ENCODE peak calls at places on chromosomes 11 and 22, in eight cellular contexts. One of them, this sample, is unnamed.

GRCh38 chr22:43213066-43213465 is 26.1 kb upstream of the TTLL12 start:
- DNase-seq in NB4: no peak
- DNase-seq in fibroblast of lung: no peak
- DNase-seq in foreskin fibroblast: no peak
- DNase-seq in ovary: no peak
- DNase-seq in HepG2: no peak
- DNase-seq in lower lobe of right lung: no peak
- DNase-seq in fibroblast of mammary gland: no peak
- DNase-seq in this sample: no peak

GRCh38 chr11:68340784-68341556 is 28.6 kb downstream of the LRP5 start:
- DNase-seq in NB4: no peak
- DNase-seq in foreskin fibroblast: no peak
- DNase-seq in ovary: no peak
- DNase-seq in fibroblast of lung: no peak
- DNase-seq in lower lobe of right lung: no peak
- DNase-seq in HepG2: no peak
- DNase-seq in fibroblast of mammary gland: peak
- DNase-seq in this sample: peak

GRCh38 chr11:93474122-93474521 is 69.1 kb downstream of the SMCO4 start:
- DNase-seq in fibroblast of mammary gland: no peak
- DNase-seq in ovary: no peak
- DNase-seq in foreskin fibroblast: no peak
- DNase-seq in lower lobe of right lung: no peak
- DNase-seq in NB4: no peak
- DNase-seq in fibroblast of lung: no peak
- DNase-seq in HepG2: no peak
- DNase-seq in this sample: no peak

GRCh38 chr11:120539681-120540369 is 28.3 kb downstream of the GRIK4 start:
- DNase-seq in fibroblast of lung: peak
- DNase-seq in ovary: no peak
- DNase-seq in NB4: no peak
- DNase-seq in fibroblast of mammary gland: peak
- DNase-seq in HepG2: no peak
- DNase-seq in foreskin fibroblast: no peak
- DNase-seq in lower lobe of right lung: no peak
- DNase-seq in this sample: no peak

GRCh38 chr11:129979046-129979605 is 23.5 kb downstream of the PRDM10 start:
- DNase-seq in HepG2: no peak
- DNase-seq in NB4: no peak
- DNase-seq in fibroblast of mammary gland: no peak
- DNase-seq in ovary: no peak
- DNase-seq in fibroblast of lung: no peak
- DNase-seq in lower lobe of right lung: no peak
- DNase-seq in foreskin fibroblast: no peak
- DNase-seq in this sample: no peak

GRCh38 chr11:93099811-93100210 is 98.0 kb downstream of the SLC36A4 start:
- DNase-seq in fibroblast of mammary gland: peak
- DNase-seq in ovary: no peak
- DNase-seq in fibroblast of lung: no peak
- DNase-seq in lower lobe of right lung: no peak
- DNase-seq in NB4: no peak
- DNase-seq in HepG2: no peak
- DNase-seq in foreskin fibroblast: peak
- DNase-seq in this sample: no peak

GRCh38 chr11:9716275-9717039 is 52.6 kb downstream of the SWAP70 start:
- DNase-seq in ovary: no peak
- DNase-seq in fibroblast of lung: peak
- DNase-seq in foreskin fibroblast: peak
- DNase-seq in HepG2: no peak
- DNase-seq in NB4: peak
- DNase-seq in fibroblast of mammary gland: peak
- DNase-seq in lower lobe of right lung: no peak
- DNase-seq in this sample: peak

GRCh38 chr11:68471360-68472340 is 11.1 kb downstream of the PPP6R3 start:
- DNase-seq in fibroblast of mammary gland: peak
- DNase-seq in lower lobe of right lung: no peak
- DNase-seq in ovary: no peak
- DNase-seq in NB4: peak
- DNase-seq in foreskin fibroblast: no peak
- DNase-seq in HepG2: no peak
- DNase-seq in fibroblast of lung: no peak
- DNase-seq in this sample: peak

GRCh38 chr11:113159967-113160621 is 154.3 kb upstream of the TTC12 start:
- DNase-seq in lower lobe of right lung: no peak
- DNase-seq in NB4: no peak
- DNase-seq in foreskin fibroblast: no peak
- DNase-seq in ovary: no peak
- DNase-seq in HepG2: no peak
- DNase-seq in fibroblast of lung: peak
- DNase-seq in fibroblast of mammary gland: no peak
- DNase-seq in this sample: no peak

GRCh38 chr11:113163291-113164030 is 150.9 kb upstream of the TTC12 start:
- DNase-seq in NB4: no peak
- DNase-seq in fibroblast of mammary gland: peak
- DNase-seq in ovary: no peak
- DNase-seq in HepG2: no peak
- DNase-seq in fibroblast of lung: peak
- DNase-seq in lower lobe of right lung: no peak
- DNase-seq in foreskin fibroblast: no peak
- DNase-seq in this sample: no peak

GRCh38 chr11:113161671-113162589 is 152.5 kb upstream of the TTC12 start:
- DNase-seq in foreskin fibroblast: no peak
- DNase-seq in NB4: no peak
- DNase-seq in ovary: peak
- DNase-seq in HepG2: no peak
- DNase-seq in fibroblast of mammary gland: no peak
- DNase-seq in fibroblast of lung: no peak
- DNase-seq in lower lobe of right lung: no peak
- DNase-seq in this sample: no peak

GRCh38 chr11:113160652-113161051 is 153.7 kb upstream of the TTC12 start:
- DNase-seq in HepG2: no peak
- DNase-seq in lower lobe of right lung: no peak
- DNase-seq in fibroblast of mammary gland: no peak
- DNase-seq in fibroblast of lung: no peak
- DNase-seq in ovary: no peak
- DNase-seq in foreskin fibroblast: no peak
- DNase-seq in NB4: no peak
- DNase-seq in this sample: no peak

DNA sequence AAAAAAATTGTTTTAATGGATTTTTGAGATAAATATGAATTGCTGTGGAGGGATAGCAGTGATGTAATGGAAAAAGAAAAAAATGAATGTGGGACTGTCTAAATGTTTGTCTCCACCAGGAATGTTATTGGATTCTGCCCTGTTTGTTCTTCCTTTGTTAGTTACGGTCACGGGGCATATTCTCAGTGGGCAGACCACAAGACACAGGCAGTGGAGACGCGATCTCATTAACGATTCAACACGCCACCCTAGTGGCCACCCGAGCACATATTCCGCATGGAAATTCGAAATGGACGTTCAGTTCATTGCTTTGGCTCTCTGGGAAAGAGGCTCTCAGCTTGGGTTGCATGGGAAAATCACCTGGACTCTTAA is 151.8 kb upstream of the TTC12 start:
- DNase-seq in HepG2: no peak
- DNase-seq in fibroblast of lung: no peak
- DNase-seq in lower lobe of right lung: no peak
- DNase-seq in ovary: peak
- DNase-seq in fibroblast of mammary gland: no peak
- DNase-seq in NB4: no peak
- DNase-seq in foreskin fibroblast: no peak
- DNase-seq in this sample: no peak
- TF ChIP-seq CTCF in HepG2: peak
- TF ChIP-seq CTCF in fibroblast of lung: no peak
- TF ChIP-seq CTCF in lower lobe of right lung: no peak
- TF ChIP-seq CTCF in ovary: peak
- TF ChIP-seq CTCF in fibroblast of mammary gland: no peak
- TF ChIP-seq CTCF in NB4: no peak
- TF ChIP-seq CTCF in foreskin fibroblast: no peak
- TF ChIP-seq CTCF in this sample: no peak

GRCh38 chr11:64148200-64148916 is 17.6 kb downstream of the MACROD1 start:
- DNase-seq in lower lobe of right lung: peak
- DNase-seq in foreskin fibroblast: peak
- DNase-seq in ovary: peak
- DNase-seq in fibroblast of lung: peak
- DNase-seq in HepG2: peak
- DNase-seq in fibroblast of mammary gland: peak
- DNase-seq in NB4: peak
- DNase-seq in this sample: peak
- H3K4me3 ChIP-seq in lower lobe of right lung: peak
- H3K4me3 ChIP-seq in foreskin fibroblast: peak
- H3K4me3 ChIP-seq in ovary: peak
- H3K4me3 ChIP-seq in fibroblast of lung: peak
- H3K4me3 ChIP-seq in HepG2: no peak
- H3K4me3 ChIP-seq in fibroblast of mammary gland: peak
- H3K4me3 ChIP-seq in NB4: no peak
- H3K4me3 ChIP-seq in this sample: no peak

GRCh38 chr11:73359341-73359740 is 16.9 kb upstream of the RELT start:
- DNase-seq in NB4: no peak
- DNase-seq in foreskin fibroblast: peak
- DNase-seq in fibroblast of lung: no peak
- DNase-seq in ovary: no peak
- DNase-seq in lower lobe of right lung: no peak
- DNase-seq in fibroblast of mammary gland: peak
- DNase-seq in HepG2: no peak
- DNase-seq in this sample: no peak

GRCh38 chr11:73360743-73361369 is 15.3 kb upstream of the RELT start:
- DNase-seq in foreskin fibroblast: no peak
- DNase-seq in HepG2: no peak
- DNase-seq in fibroblast of mammary gland: no peak
- DNase-seq in lower lobe of right lung: no peak
- DNase-seq in ovary: no peak
- DNase-seq in fibroblast of lung: no peak
- DNase-seq in NB4: no peak
- DNase-seq in this sample: no peak

GRCh38 chr11:73361953-73362776 is 14.0 kb upstream of the RELT start:
- DNase-seq in foreskin fibroblast: no peak
- DNase-seq in fibroblast of lung: no peak
- DNase-seq in fibroblast of mammary gland: no peak
- DNase-seq in NB4: no peak
- DNase-seq in ovary: no peak
- DNase-seq in HepG2: no peak
- DNase-seq in lower lobe of right lung: no peak
- DNase-seq in this sample: no peak

GRCh38 chr11:73358071-73358470 is 18.1 kb upstream of the RELT start:
- DNase-seq in HepG2: no peak
- DNase-seq in fibroblast of lung: no peak
- DNase-seq in NB4: no peak
- DNase-seq in ovary: no peak
- DNase-seq in foreskin fibroblast: no peak
- DNase-seq in fibroblast of mammary gland: no peak
- DNase-seq in lower lobe of right lung: no peak
- DNase-seq in this sample: no peak

DNA sequence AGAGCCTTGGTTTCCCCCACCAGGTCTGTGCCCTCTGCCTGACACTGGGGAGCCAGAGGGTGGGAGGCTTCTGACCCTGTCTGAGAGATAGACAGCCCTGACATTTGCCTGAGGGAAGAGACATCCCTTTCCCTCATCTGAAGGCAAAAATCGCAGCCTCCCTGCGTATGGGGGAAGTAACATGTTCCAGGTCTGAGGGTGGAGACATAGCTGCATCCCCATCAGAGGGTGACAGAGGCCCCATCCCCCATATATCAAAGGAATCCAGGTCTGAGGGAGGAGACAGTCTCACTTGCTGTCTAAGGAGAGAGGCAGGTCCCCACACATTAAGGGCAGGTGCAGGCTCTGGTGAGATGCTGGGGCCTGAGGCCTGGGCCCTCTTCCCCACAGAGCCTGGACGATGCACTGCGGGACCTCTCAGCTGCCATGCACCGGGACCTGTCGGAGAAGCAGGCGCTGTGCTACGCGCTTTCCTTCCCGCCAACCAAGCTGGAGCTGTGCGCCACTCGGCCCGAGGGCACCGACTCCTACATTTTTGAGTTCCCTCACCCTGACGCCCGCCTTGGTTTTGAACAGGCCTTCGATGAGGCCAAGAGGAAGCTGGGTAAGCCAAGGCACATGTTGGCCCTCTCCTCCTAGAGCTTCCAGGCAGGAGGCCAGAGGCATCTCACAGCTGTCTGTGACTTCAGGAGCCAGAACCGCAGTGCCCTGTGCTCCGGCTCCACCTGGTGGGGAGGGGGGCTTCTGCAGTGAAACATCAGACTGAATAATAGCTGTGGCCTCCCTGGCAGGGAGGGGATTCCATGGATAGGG is 16.1 kb upstream of the RELT start:
- DNase-seq in fibroblast of mammary gland: peak
- DNase-seq in HepG2: peak
- DNase-seq in lower lobe of right lung: no peak
- DNase-seq in fibroblast of lung: peak
- DNase-seq in NB4: peak
- DNase-seq in foreskin fibroblast: peak
- DNase-seq in ovary: no peak
- DNase-seq in this sample: no peak
- TF ChIP-seq CTCF in fibroblast of mammary gland: peak
- TF ChIP-seq CTCF in HepG2: peak
- TF ChIP-seq CTCF in lower lobe of right lung: no peak
- TF ChIP-seq CTCF in fibroblast of lung: peak
- TF ChIP-seq CTCF in NB4: peak
- TF ChIP-seq CTCF in foreskin fibroblast: peak
- TF ChIP-seq CTCF in ovary: no peak
- TF ChIP-seq CTCF in this sample: peak

GRCh38 chr22:27668828-27669797 is 132.4 kb downstream of the MN1 start:
- DNase-seq in ovary: no peak
- DNase-seq in HepG2: peak
- DNase-seq in fibroblast of mammary gland: peak
- DNase-seq in foreskin fibroblast: peak
- DNase-seq in lower lobe of right lung: peak
- DNase-seq in fibroblast of lung: peak
- DNase-seq in NB4: peak
- DNase-seq in this sample: no peak

GRCh38 chr22:27669798-27670599 is 131.6 kb downstream of the MN1 start:
- DNase-seq in foreskin fibroblast: peak
- DNase-seq in NB4: peak
- DNase-seq in fibroblast of lung: no peak
- DNase-seq in fibroblast of mammary gland: peak
- DNase-seq in ovary: no peak
- DNase-seq in HepG2: peak
- DNase-seq in lower lobe of right lung: no peak
- DNase-seq in this sample: no peak

GRCh38 chr22:27671413-27671721 is 130.2 kb downstream of the MN1 start:
- DNase-seq in NB4: no peak
- DNase-seq in fibroblast of lung: no peak
- DNase-seq in ovary: no peak
- DNase-seq in fibroblast of mammary gland: no peak
- DNase-seq in HepG2: no peak
- DNase-seq in lower lobe of right lung: no peak
- DNase-seq in foreskin fibroblast: no peak
- DNase-seq in this sample: no peak

GRCh38 chr22:27672721-27673387 is 128.7 kb downstream of the MN1 start:
- DNase-seq in fibroblast of mammary gland: no peak
- DNase-seq in ovary: no peak
- DNase-seq in fibroblast of lung: no peak
- DNase-seq in HepG2: no peak
- DNase-seq in lower lobe of right lung: no peak
- DNase-seq in NB4: no peak
- DNase-seq in foreskin fibroblast: no peak
- DNase-seq in this sample: no peak

DNA sequence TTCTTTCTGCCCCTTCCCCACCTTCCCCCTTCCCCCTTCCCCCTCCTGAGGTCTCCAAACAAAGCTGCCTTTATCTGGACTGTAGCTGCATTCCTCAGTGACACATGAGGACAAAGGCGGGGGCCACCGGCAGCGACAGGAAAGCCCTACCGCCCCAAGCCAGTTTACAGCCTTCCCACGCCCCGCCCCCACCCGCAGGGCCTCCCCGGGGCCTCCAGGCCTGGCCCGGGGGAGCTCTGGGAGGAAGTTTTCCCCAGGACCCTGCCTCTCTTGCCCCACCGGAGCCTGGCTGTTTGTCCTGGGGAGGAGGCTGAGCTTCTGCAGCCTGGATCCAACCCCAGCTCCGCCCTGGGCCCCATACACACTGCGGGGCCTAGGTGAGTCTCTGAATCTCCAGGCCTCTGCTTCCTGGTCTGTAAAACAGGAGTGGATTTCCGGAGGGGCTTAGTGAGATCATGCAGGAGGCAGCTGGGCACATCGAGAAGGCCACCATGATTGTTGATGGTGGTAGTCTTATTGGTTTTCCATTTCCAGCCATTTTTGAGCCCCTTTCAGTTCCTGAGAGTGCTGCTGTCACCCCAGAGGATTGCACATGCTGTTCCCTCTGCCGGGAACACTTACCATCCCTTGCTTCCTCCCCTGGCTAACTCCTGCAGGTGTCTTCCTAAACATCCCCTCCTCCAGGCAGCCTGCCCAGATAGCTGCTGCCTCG is 130.7 kb downstream of the MN1 start:
- DNase-seq in HepG2: peak
- DNase-seq in foreskin fibroblast: no peak
- DNase-seq in NB4: peak
- DNase-seq in fibroblast of mammary gland: no peak
- DNase-seq in lower lobe of right lung: no peak
- DNase-seq in fibroblast of lung: no peak
- DNase-seq in ovary: no peak
- DNase-seq in this sample: no peak
- H3K4me3 ChIP-seq in HepG2: peak
- H3K4me3 ChIP-seq in foreskin fibroblast: no peak
- H3K4me3 ChIP-seq in NB4: no peak
- H3K4me3 ChIP-seq in fibroblast of mammary gland: no peak
- H3K4me3 ChIP-seq in lower lobe of right lung: no peak
- H3K4me3 ChIP-seq in fibroblast of lung: no peak
- H3K4me3 ChIP-seq in ovary: no peak
- H3K4me3 ChIP-seq in this sample: no peak

This sample was measured in GM12865.